ENCODE peak calls at places on chromosomes 2 and 18, in ten cellular contexts. One of them, this sample, is unnamed.

GRCh38 chr2:222743263-222743865 is 71.9 kb downstream of the MOGAT1 start:
- DNase-seq in ELF-1: no peak
- DNase-seq in astrocyte of the spinal cord: no peak
- DNase-seq in hypothalamus: no peak
- DNase-seq in GM23248: no peak
- DNase-seq in 8988T: no peak
- DNase-seq in mesendoderm: no peak
- DNase-seq in renal cortical epithelial cell: no peak
- DNase-seq in Right ventricle myocardium inferior: no peak
- DNase-seq in stimulated activated CD4-positive, alpha-beta T cell treated with anti-CD3 and anti-CD28 coated beads, Interleukin-4, amount 100 ng/mL, for 48 hours: no peak
- DNase-seq in this sample: no peak

GRCh38 chr2:55156326-55156725 is 75.8 kb downstream of the CLHC1 start:
- DNase-seq in ELF-1: no peak
- DNase-seq in astrocyte of the spinal cord: peak
- DNase-seq in hypothalamus: no peak
- DNase-seq in GM23248: peak
- DNase-seq in 8988T: no peak
- DNase-seq in mesendoderm: peak
- DNase-seq in renal cortical epithelial cell: peak
- DNase-seq in Right ventricle myocardium inferior: no peak
- DNase-seq in stimulated activated CD4-positive, alpha-beta T cell treated with anti-CD3 and anti-CD28 coated beads, Interleukin-4, amount 100 ng/mL, for 48 hours: no peak
- DNase-seq in this sample: no peak

GRCh38 chr18:68447286-68447685 is 267.6 kb downstream of the TMX3 start:
- DNase-seq in ELF-1: no peak
- DNase-seq in astrocyte of the spinal cord: peak
- DNase-seq in hypothalamus: no peak
- DNase-seq in GM23248: peak
- DNase-seq in 8988T: no peak
- DNase-seq in mesendoderm: no peak
- DNase-seq in renal cortical epithelial cell: peak
- DNase-seq in Right ventricle myocardium inferior: no peak
- DNase-seq in stimulated activated CD4-positive, alpha-beta T cell treated with anti-CD3 and anti-CD28 coated beads, Interleukin-4, amount 100 ng/mL, for 48 hours: no peak
- DNase-seq in this sample: no peak

GRCh38 chr2:3611136-3611535 is 16.2 kb downstream of the COLEC11 start:
- DNase-seq in ELF-1: no peak
- DNase-seq in astrocyte of the spinal cord: no peak
- DNase-seq in hypothalamus: no peak
- DNase-seq in GM23248: no peak
- DNase-seq in 8988T: no peak
- DNase-seq in mesendoderm: no peak
- DNase-seq in renal cortical epithelial cell: no peak
- DNase-seq in Right ventricle myocardium inferior: no peak
- DNase-seq in stimulated activated CD4-positive, alpha-beta T cell treated with anti-CD3 and anti-CD28 coated beads, Interleukin-4, amount 100 ng/mL, for 48 hours: no peak
- DNase-seq in this sample: peak

GRCh38 chr2:126038901-126039300 is 617.1 kb upstream of the GYPC start:
- DNase-seq in ELF-1: no peak
- DNase-seq in astrocyte of the spinal cord: no peak
- DNase-seq in hypothalamus: no peak
- DNase-seq in GM23248: no peak
- DNase-seq in 8988T: no peak
- DNase-seq in mesendoderm: no peak
- DNase-seq in renal cortical epithelial cell: no peak
- DNase-seq in Right ventricle myocardium inferior: no peak
- DNase-seq in stimulated activated CD4-positive, alpha-beta T cell treated with anti-CD3 and anti-CD28 coated beads, Interleukin-4, amount 100 ng/mL, for 48 hours: no peak
- DNase-seq in this sample: no peak

GRCh38 chr18:58615150-58616132 is 13.4 kb downstream of the ALPK2 start:
- DNase-seq in ELF-1: no peak
- DNase-seq in astrocyte of the spinal cord: no peak
- DNase-seq in hypothalamus: no peak
- DNase-seq in GM23248: peak
- DNase-seq in 8988T: no peak
- DNase-seq in mesendoderm: no peak
- DNase-seq in renal cortical epithelial cell: no peak
- DNase-seq in Right ventricle myocardium inferior: no peak
- DNase-seq in stimulated activated CD4-positive, alpha-beta T cell treated with anti-CD3 and anti-CD28 coated beads, Interleukin-4, amount 100 ng/mL, for 48 hours: peak
- DNase-seq in this sample: no peak

GRCh38 chr18:11857177-11857887 is 6.1 kb downstream of the CHMP1B start:
- DNase-seq in ELF-1: peak
- DNase-seq in astrocyte of the spinal cord: peak
- DNase-seq in hypothalamus: peak
- DNase-seq in GM23248: peak
- DNase-seq in 8988T: peak
- DNase-seq in mesendoderm: peak
- DNase-seq in renal cortical epithelial cell: peak
- DNase-seq in Right ventricle myocardium inferior: peak
- DNase-seq in stimulated activated CD4-positive, alpha-beta T cell treated with anti-CD3 and anti-CD28 coated beads, Interleukin-4, amount 100 ng/mL, for 48 hours: no peak
- DNase-seq in this sample: peak

GRCh38 chr18:24196764-24197163 is 57.9 kb downstream of the CABYR start:
- DNase-seq in ELF-1: no peak
- DNase-seq in astrocyte of the spinal cord: no peak
- DNase-seq in hypothalamus: no peak
- DNase-seq in GM23248: no peak
- DNase-seq in 8988T: no peak
- DNase-seq in mesendoderm: no peak
- DNase-seq in renal cortical epithelial cell: no peak
- DNase-seq in Right ventricle myocardium inferior: no peak
- DNase-seq in stimulated activated CD4-positive, alpha-beta T cell treated with anti-CD3 and anti-CD28 coated beads, Interleukin-4, amount 100 ng/mL, for 48 hours: no peak
- DNase-seq in this sample: no peak

This sample was measured in neural progenitor cell.